ENCODE peak calls at places on chromosome 1, in six cellular contexts. E is neuronal stem cell; M is esophagus squamous epithelium; Q is bronchial epithelial cell; O is CD8-positive, alpha-beta memory T cell; S is brain microvascular endothelial cell. A is an unnamed sample.

GRCh38 chr1:10632691-10633090 is 157.9 kb downstream of the PEX14 start:
- DNase-seq in M (no peak), O (no peak), E (no peak), S (no peak), Q (no peak), A (no peak)

GRCh38 chr1:205630241-205630640 is 1.6 kb downstream of the ELK4 start:
- DNase-seq in M (no peak), Q (no peak), E (no peak), O (no peak), S (peak; percentile 45), A (no peak)

GRCh38 chr1:169879034-169879835 is 14.5 kb downstream of the SCYL3 start:
- DNase-seq in E (no peak), M (no peak), O (no peak), S (no peak), Q (no peak), A (no peak)

GRCh38 chr1:228093050-228093906 is 9.8 kb downstream of the C1orf35 start:
- DNase-seq in Q (no peak), S (no peak), O (no peak), M (no peak), E (no peak), A (no peak)

GRCh38 chr1:1207254-1207902 is 986 bp upstream of the TNFRSF18 start:
- DNase-seq in M (no peak), Q (no peak), O (no peak), S (no peak), E (no peak), A (peak; percentile 55)

GRCh38 chr1:167465751-167466150 is 52.6 kb downstream of the CD247 start:
- DNase-seq in M (no peak), Q (no peak), O (no peak), E (no peak), S (no peak), A (no peak)

GRCh38 chr1:2499986-2500596 is 24.0 kb downstream of the PLCH2 start:
- DNase-seq in M (no peak), S (no peak), O (no peak), Q (no peak), E (no peak), A (no peak)

GRCh38 chr1:11537380-11537764 is 58.4 kb downstream of the DISP3 start:
- DNase-seq in M (no peak), Q (no peak), E (no peak), S (no peak), O (no peak), A (no peak)

GRCh38 chr1:26278835-26279597 is 870 bp upstream of the SH3BGRL3 start:
- DNase-seq in Q (peak; percentile 94), E (no peak), M (no peak), S (no peak), O (no peak), A (peak; percentile 55)

GRCh38 chr1:84344286-84344685 is 42.8 kb downstream of the SAMD13 start:
- DNase-seq in Q (peak; percentile 61), S (peak; percentile 76), M (no peak), O (no peak), E (no peak), A (no peak)

GRCh38 chr1:118878661-118879060 is 109.5 kb downstream of the TBX15 start:
- DNase-seq in O (no peak), Q (no peak), E (no peak), M (no peak), S (no peak), A (no peak)

GRCh38 chr1:227454686-227455085 is 108.7 kb upstream of the ZNF678 start:
- DNase-seq in O (no peak), Q (no peak), E (no peak), M (no peak), S (no peak), A (no peak)

GRCh38 chr1:8472668-8473067 is 154.8 kb downstream of the SLC45A1 start:
- DNase-seq in E (no peak), S (no peak), O (peak; percentile 57), Q (no peak), M (no peak), A (no peak)

GRCh38 chr1:218466341-218467010 is 121.3 kb downstream of the TGFB2 start:
- DNase-seq in S (no peak), O (no peak), Q (no peak), E (no peak), M (no peak), A (no peak)

GRCh38 chr1:9013824-9014223 is 12.4 kb downstream of the SLC2A7 start:
- DNase-seq in O (no peak), M (no peak), Q (no peak), S (no peak), E (no peak), A (no peak)

GRCh38 chr1:219790834-219791615 is 137.3 kb downstream of the SLC30A10 start:
- DNase-seq in M (no peak), Q (peak; percentile 22), O (no peak), S (peak; percentile 75), E (no peak), A (no peak)

GRCh38 chr1:81550753-81551152 is 250.0 kb upstream of the ADGRL2 start:
- DNase-seq in M (no peak), Q (peak; percentile 97), O (no peak), S (no peak), E (no peak), A (no peak)

GRCh38 chr1:96882096-96882495 is 160.5 kb downstream of the PTBP2 start:
- DNase-seq in Q (no peak), S (no peak), E (no peak), M (no peak), O (no peak), A (no peak)

GRCh38 chr1:61190476-61191067 is 108.2 kb downstream of the NFIA start:
- DNase-seq in E (no peak), S (no peak), O (no peak), M (no peak), Q (peak; percentile 49), A (no peak)

GRCh38 chr1:25893072-25893604 is 13.1 kb downstream of the STMN1 start:
- DNase-seq in S (peak; percentile 5), E (no peak), Q (no peak), O (no peak), M (no peak), A (no peak)

GRCh38 chr1:232110281-232111090 is 483.9 kb downstream of the DISC1 start:
- DNase-seq in Q (no peak), M (no peak), O (no peak), S (peak; percentile 74), E (peak; percentile 49), A (no peak)

GRCh38 chr1:53090227-53091147 is 28.5 kb downstream of the PODN start:
- DNase-seq in E (no peak), O (no peak), S (no peak), M (no peak), Q (no peak), A (peak; percentile 83)

GRCh38 chr1:9538669-9539164 is 548 bp upstream of the SLC25A33 start:
- DNase-seq in O (no peak), E (no peak), M (no peak), S (no peak), Q (no peak), A (no peak)

GRCh38 chr1:160705176-160705745 is 6.4 kb downstream of the CD48 start:
- DNase-seq in M (no peak), E (no peak), O (no peak), S (no peak), Q (no peak), A (no peak)

GRCh38 chr1:110874303-110875215 is 1.6 kb downstream of the CD53 start:
- DNase-seq in E (no peak), Q (no peak), M (no peak), S (no peak), O (no peak), A (no peak)

GRCh38 chr1:205775717-205776056 is 405 bp upstream of the RAB29 start:
- DNase-seq in E (no peak), Q (peak; percentile 84), O (no peak), M (no peak), S (peak; percentile 20), A (no peak)

GRCh38 chr1:186330758-186331157 is 44.3 kb downstream of the TPR start:
- DNase-seq in O (no peak), M (no peak), Q (peak; percentile 10), S (peak; percentile 6), E (no peak), A (no peak)

GRCh38 chr1:37809942-37810341 is 1.9 kb upstream of the YRDC start:
- DNase-seq in Q (no peak), S (no peak), O (no peak), E (no peak), M (no peak), A (no peak)

GRCh38 chr1:236753554-236753953 is 41.5 kb upstream of the MTR start:
- DNase-seq in E (peak; percentile 18), O (no peak), M (no peak), S (no peak), Q (peak; percentile 5), A (no peak)

GRCh38 chr1:159786966-159787365 is 6.2 kb downstream of the DUSP23 start:
- DNase-seq in E (no peak), Q (peak; percentile 96), O (no peak), S (no peak), M (no peak), A (no peak)

GRCh38 chr1:55060133-55060999 is 21.0 kb downstream of the PCSK9 start:
- DNase-seq in O (no peak), E (no peak), Q (peak; percentile 40), M (no peak), S (no peak), A (no peak)

GRCh38 chr1:67897270-67897949 is 64.1 kb upstream of the GNG12 start:
- DNase-seq in E (no peak), O (no peak), Q (no peak), S (peak; percentile 84), M (no peak), A (no peak)

GRCh38 chr1:229643996-229644748 is 18.1 kb downstream of the URB2 start:
- DNase-seq in S (no peak), Q (no peak), M (no peak), E (no peak), O (no peak), A (no peak)
- H3K36me3 ChIP-seq in S (peaks cover 44% of the 10 kb centered on the region), Q (peaks cover 21% of the 10 kb centered on the region), M (peaks cover 5% of the 10 kb centered on the region), E (peaks cover 92% of the 10 kb centered on the region), O (peaks cover 7% of the 10 kb centered on the region), A (peaks cover 69% of the 10 kb centered on the region)

GRCh38 chr1:46819335-46819734 is 20.5 kb downstream of the CYP4B1 start:
- DNase-seq in S (no peak), M (no peak), E (no peak), Q (no peak), O (no peak), A (no peak)
- H3K36me3 ChIP-seq in S (no peaks in the 10 kb centered on the region), M (peaks cover 6% of the 10 kb centered on the region), E (no peaks in the 10 kb centered on the region), Q (no peaks in the 10 kb centered on the region), O (no peaks in the 10 kb centered on the region), A (no peaks in the 10 kb centered on the region)

DNA sequence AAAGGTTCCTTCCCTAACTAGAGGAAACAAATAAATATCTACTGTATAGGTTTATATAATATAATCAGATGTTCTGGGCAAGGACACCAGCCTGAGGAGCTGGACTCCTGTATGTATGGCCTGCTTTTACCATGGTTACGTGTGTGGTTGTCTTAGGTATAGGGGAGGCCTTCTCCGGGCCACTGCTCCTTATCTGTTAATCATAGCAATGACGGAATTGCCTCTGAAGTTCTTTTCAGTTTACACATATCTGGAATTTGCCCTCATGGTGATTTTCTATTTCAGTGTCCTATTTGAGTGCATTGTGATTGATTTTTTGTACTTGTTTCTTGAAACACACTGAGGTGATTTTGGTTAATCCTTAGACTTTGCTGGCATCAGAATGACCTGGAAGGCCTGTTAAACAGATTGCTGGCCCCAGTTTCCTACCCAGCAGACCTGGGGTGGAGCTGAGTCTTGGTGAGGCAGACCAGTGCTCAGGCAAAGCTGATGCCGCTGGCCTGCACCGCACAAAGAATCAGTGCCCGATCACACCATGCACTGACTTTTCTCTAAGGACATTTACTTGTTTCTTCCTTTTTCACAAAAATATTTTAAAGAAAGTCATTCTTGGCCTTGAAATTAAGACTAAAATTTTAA is 18.5 kb downstream of the ABCB10 start:
- DNase-seq in S (no peak), M (no peak), O (no peak), E (no peak), Q (no peak), A (no peak)
- H3K36me3 ChIP-seq in S (peaks cover 14% of the 10 kb centered on the region), M (no peaks in the 10 kb centered on the region), O (peaks cover 18% of the 10 kb centered on the region), E (peaks cover 91% of the 10 kb centered on the region), Q (peaks cover 10% of the 10 kb centered on the region), A (no peaks in the 10 kb centered on the region)

GRCh38 chr1:243246916-243247315 is 8.2 kb downstream of the CEP170 start:
- DNase-seq in E (no peak), M (no peak), S (no peak), O (no peak), Q (no peak), A (no peak)
- H3K36me3 ChIP-seq in E (peaks cover 32% of the 10 kb centered on the region), M (no peaks in the 10 kb centered on the region), S (no peaks in the 10 kb centered on the region), O (no peaks in the 10 kb centered on the region), Q (no peaks in the 10 kb centered on the region), A (no peaks in the 10 kb centered on the region)